ENCODE peak calls at places on chromosomes 11 and 22, in six cellular contexts. L is GM12878, U is K562, N is SK-N-SH, V is H1, Q is HepG2. E is an unnamed sample.

GRCh38 chr22:43711681-43712080 is 100.4 kb downstream of the EFCAB6 start:
- DNase-seq in L (no peak), Q (no peak), V (no peak), U (no peak), N (no peak), E (no peak)

GRCh38 chr11:68128682-68129327 is 7.6 kb upstream of the CHKA start:
- DNase-seq in U (peak; percentile 69), V (no peak), Q (peak; percentile 76), N (peak; percentile 59), L (no peak), E (no peak)

GRCh38 chr11:61131998-61132555 is 29.1 kb downstream of the VPS37C start:
- DNase-seq in U (no peak), V (no peak), Q (no peak), N (no peak), L (no peak), E (no peak)

GRCh38 chr11:120906752-120907151 is 117.2 kb upstream of the TBCEL start:
- DNase-seq in V (no peak), U (no peak), Q (no peak), N (no peak), L (no peak), E (no peak)

GRCh38 chr22:21686193-21686608 is 20.4 kb downstream of the PPIL2 start:
- DNase-seq in Q (no peak), N (no peak), V (no peak), L (no peak), U (no peak), E (no peak)

GRCh38 chr11:65185166-65185565 is 3.4 kb downstream of the CAPN1 start:
- DNase-seq in Q (no peak), L (no peak), N (no peak), U (no peak), V (no peak), E (no peak)

GRCh38 chr11:119372260-119373058 is 9.0 kb downstream of the USP2 start:
- DNase-seq in L (no peak), N (no peak), U (no peak), V (no peak), Q (no peak), E (no peak)

GRCh38 chr11:108654994-108655631 is 9.8 kb upstream of the DDX10 start:
- DNase-seq in N (peak; percentile 51), V (no peak), U (no peak), Q (peak; percentile 43), L (no peak), E (peak; percentile 49)

GRCh38 chr11:61293869-61294716 is 1.0 kb downstream of the VWCE start:
- DNase-seq in L (no peak), U (no peak), Q (peak; percentile 34), V (no peak), N (peak; percentile 88), E (peak; percentile 67)

GRCh38 chr11:132977746-132978145 is 554.6 kb downstream of the OPCML start:
- DNase-seq in V (no peak), U (no peak), L (no peak), N (no peak), Q (no peak), E (no peak)

GRCh38 chr11:46675288-46675851 is 25.0 kb downstream of the ARHGAP1 start:
- DNase-seq in U (no peak), Q (peak; percentile 55), V (no peak), L (no peak), N (no peak), E (peak; percentile 52)

GRCh38 chr11:92978226-92979111 is 9.0 kb downstream of the MTNR1B start:
- DNase-seq in U (peak; percentile 24), N (peak; percentile 78), V (no peak), L (no peak), Q (no peak), E (no peak)

GRCh38 chr11:32830413-32830738 is 649 bp downstream of the PRRG4 start:
- DNase-seq in U (no peak), V (no peak), Q (peak; percentile 62), L (no peak), N (no peak), E (peak; percentile 58)
- TF ChIP-seq CHD2 in U (no peak), V (no peak), Q (no peak), L (no peak), N (no peak), E (no peak)

GRCh38 chr22:42614312-42615091 is at the start of gene POLDIP3:
- DNase-seq in L (peak; percentile 78), Q (peak; percentile 93), U (peak; percentile 91), V (peak; percentile 98), N (peak; percentile 88), E (peak; percentile 81)

GRCh38 chr22:42615092-42615859 is 593 bp upstream of the POLDIP3 start:
- DNase-seq in Q (peak; percentile 96), N (peak; percentile 79), V (peak; percentile 97), U (peak; percentile 61), L (peak; percentile 98), E (peak; percentile 96)

GRCh38 chr22:42611076-42611475 is 3.6 kb downstream of the POLDIP3 start:
- DNase-seq in N (no peak), V (no peak), U (no peak), L (no peak), Q (no peak), E (no peak)

GRCh38 chr22:42612336-42612735 is 2.3 kb downstream of the POLDIP3 start:
- DNase-seq in U (no peak), L (no peak), V (no peak), N (no peak), Q (no peak), E (no peak)

GRCh38 chr22:42613869-42614268 is 814 bp downstream of the POLDIP3 start:
- DNase-seq in Q (no peak), V (no peak), L (no peak), U (no peak), N (no peak), E (no peak)
- TF ChIP-seq CHD2 in Q (no peak), V (no peak), L (no peak), U (no peak), N (no peak), E (no peak)

GRCh38 chr22:28015056-28015445 is 96.0 kb upstream of the PITPNB start:
- DNase-seq in Q (no peak), V (no peak), U (no peak), L (no peak), N (no peak), E (no peak)

GRCh38 chr22:28014141-28015055 is 95.3 kb upstream of the PITPNB start:
- DNase-seq in L (no peak), U (no peak), N (no peak), V (no peak), Q (no peak), E (no peak)

GRCh38 chr22:28013611-28014010 is 94.6 kb upstream of the PITPNB start:
- DNase-seq in L (no peak), V (no peak), N (no peak), Q (no peak), U (no peak), E (no peak)

GRCh38 chr22:28015676-28016601 is 96.9 kb upstream of the PITPNB start:
- DNase-seq in L (no peak), Q (no peak), N (peak; percentile 92), U (no peak), V (no peak), E (no peak)

GRCh38 chr22:28012811-28013460 is 93.9 kb upstream of the PITPNB start:
- DNase-seq in Q (no peak), V (no peak), U (no peak), L (no peak), N (no peak), E (no peak)
- TF ChIP-seq CHD2 in Q (no peak), V (no peak), U (no peak), L (no peak), N (no peak), E (no peak)

DNA sequence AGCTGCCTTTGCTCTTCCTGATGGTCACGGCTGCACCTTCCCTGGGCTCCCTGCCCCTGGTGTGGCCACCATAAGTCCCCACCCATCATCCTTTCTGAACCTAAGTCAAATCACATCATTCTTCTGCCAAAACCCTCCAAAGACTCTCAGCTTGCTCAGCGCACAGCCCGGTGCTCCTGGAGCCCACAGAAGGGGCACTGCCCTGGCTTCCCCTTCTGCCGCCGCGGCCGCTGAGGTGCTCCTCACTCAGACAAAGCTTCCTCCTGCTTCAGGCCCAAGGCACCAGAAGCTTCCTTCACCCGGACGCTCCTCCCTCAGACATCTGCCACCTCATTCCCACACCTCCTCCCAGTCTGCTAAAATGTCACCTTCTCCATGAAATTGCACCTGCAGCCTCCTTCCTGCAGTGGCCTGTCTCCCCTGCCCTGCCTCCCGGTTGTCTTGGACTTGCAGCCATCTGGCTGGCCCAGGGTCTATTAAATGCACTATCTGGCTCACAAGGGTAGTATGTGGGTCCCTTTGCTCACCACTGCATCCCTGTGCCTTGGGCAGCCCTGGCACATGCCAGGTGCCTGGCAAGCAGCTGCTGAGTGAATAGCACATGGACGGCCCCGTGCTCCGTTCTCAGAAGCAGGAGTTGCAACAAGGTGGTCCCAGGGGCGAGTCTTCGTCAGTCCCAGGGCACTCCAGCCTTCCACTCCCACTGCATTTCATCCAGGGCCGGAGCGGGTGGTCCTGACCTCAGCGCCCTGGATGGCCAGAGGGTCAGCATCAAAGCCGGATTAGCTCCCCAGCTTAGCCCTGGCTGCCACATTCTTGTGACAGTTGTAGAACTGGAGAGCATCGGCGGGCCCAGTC is 108.1 kb downstream of the WNT7B start:
- DNase-seq in U (no peak), L (no peak), N (no peak), V (no peak), Q (no peak), E (no peak)
- TF ChIP-seq CHD2 in U (no peak), L (no peak), N (no peak), V (no peak), Q (no peak), E (no peak)

GRCh38 chr22:23926561-23926960 is 32.4 kb downstream of the MIF start:
- DNase-seq in N (no peak), Q (no peak), U (peak; percentile 3), L (no peak), V (no peak), E (no peak)

GRCh38 chr22:23925020-23925606 is 30.9 kb downstream of the MIF start:
- DNase-seq in N (no peak), V (no peak), Q (peak; percentile 0), U (peak; percentile 1), L (no peak), E (no peak)

GRCh38 chr22:23922921-23923320 is 28.7 kb downstream of the MIF start:
- DNase-seq in Q (peak; percentile 0), U (peak; percentile 2), L (no peak), V (no peak), N (no peak), E (no peak)
- TF ChIP-seq CHD2 in Q (no peak), U (no peak), L (no peak), V (no peak), N (no peak), E (no peak)

DNA sequence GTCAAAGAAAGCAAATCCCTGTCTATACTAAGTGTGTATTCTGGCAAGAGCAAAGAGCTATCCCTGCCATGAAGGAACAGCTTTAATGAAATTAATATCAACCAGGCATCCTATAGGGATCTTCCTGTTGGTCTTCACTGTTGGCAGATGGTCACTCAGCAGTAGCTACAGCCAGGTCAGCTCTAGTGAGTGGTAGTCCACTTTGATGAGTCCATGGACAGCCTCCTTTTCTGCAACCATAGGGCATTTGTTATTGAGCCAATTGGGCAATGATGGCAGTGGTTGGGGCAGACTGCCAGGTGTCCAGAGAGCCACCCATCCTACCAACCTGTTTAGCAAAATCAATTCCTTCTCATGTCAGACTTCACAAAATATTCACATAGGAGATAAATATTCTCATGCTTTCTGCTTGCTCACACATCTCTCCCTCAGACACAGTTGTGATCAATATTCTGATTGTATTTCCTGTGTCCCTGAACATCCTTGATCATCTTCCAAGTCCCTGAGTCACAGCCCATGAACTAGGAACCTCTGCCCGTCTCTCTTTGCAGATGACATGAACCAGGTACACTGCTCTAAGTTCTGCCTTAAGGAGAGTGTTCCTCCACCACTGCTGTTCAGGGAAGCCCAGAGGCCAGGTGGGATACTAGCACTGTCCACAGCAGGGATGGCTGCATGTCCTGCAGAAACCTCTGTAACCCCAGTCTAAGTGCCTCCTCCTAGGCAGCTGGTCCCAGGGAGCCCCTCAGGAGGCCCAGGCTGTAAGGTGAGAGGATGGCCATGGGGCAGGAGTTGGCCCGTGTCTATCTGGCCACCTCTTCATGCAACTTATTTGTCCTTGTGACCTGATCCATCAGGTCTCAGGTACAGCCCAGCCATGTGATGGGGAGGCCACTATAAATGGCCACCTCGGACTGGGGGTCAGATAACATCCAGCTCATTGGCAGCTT is 74.2 kb upstream of the IGLL5 start:
- DNase-seq in V (no peak), L (no peak), Q (no peak), U (no peak), N (no peak), E (no peak)
- TF ChIP-seq CHD2 in V (no peak), L (no peak), Q (no peak), U (no peak), N (no peak), E (no peak)

E was measured in A549.